ENCODE peak calls at places on chromosomes 1 and 21, in six cellular contexts. L is LHCN-M2, Y is M059J, F is stomach, D is NCI-H774, R is NCI-H1436. O is an unnamed sample.

GRCh38 chr1:232682248-232682647 is 52.3 kb upstream of the SIPA1L2 start:
- DNase-seq in L (no peak), F (peak), Y (peak), R (no peak), D (no peak), O (no peak)

GRCh38 chr1:198656500-198656932 is 17.7 kb downstream of the PTPRC start:
- DNase-seq in Y (peak), R (no peak), F (peak), D (no peak), L (no peak), O (peak)

GRCh38 chr1:20126041-20126805 is 6.9 kb upstream of the PLA2G2D start:
- DNase-seq in F (no peak), D (no peak), Y (no peak), R (no peak), L (no peak), O (peak)

GRCh38 chr1:94539496-94539895 is 2.1 kb downstream of the F3 start:
- DNase-seq in Y (peak), R (no peak), L (peak), F (no peak), D (no peak), O (peak)

GRCh38 chr21:45423968-45424853 is 19.2 kb downstream of the COL18A1 start:
- DNase-seq in L (no peak), D (no peak), R (no peak), Y (no peak), F (no peak), O (no peak)

GRCh38 chr1:178644308-178645120 is 80.5 kb upstream of the RALGPS2 start:
- DNase-seq in F (peak), L (peak), D (peak), Y (peak), R (no peak), O (peak)

GRCh38 chr1:159934136-159935039 is 9.1 kb upstream of the TAGLN2 start:
- DNase-seq in L (no peak), F (no peak), R (no peak), Y (no peak), D (no peak), O (no peak)

GRCh38 chr1:220271706-220272046 is 577 bp downstream of the RAB3GAP2 start:
- DNase-seq in R (no peak), L (peak), Y (peak), D (no peak), F (no peak), O (peak)

GRCh38 chr21:21730524-21730923 is 732.3 kb downstream of the NCAM2 start:
- DNase-seq in Y (peak), L (peak), R (no peak), F (no peak), D (no peak), O (no peak)

GRCh38 chr1:53681647-53682368 is 57.2 kb downstream of the GLIS1 start:
- DNase-seq in L (no peak), D (peak), R (peak), F (peak), Y (peak), O (no peak)

GRCh38 chr1:12480748-12481362 is 137.2 kb downstream of the DHRS3 start:
- DNase-seq in R (no peak), D (no peak), L (peak), Y (peak), F (no peak), O (peak)

GRCh38 chr1:56709269-56709880 is 64.3 kb downstream of the PRKAA2 start:
- DNase-seq in Y (peak), F (no peak), L (peak), R (peak), D (peak), O (peak)

GRCh38 chr1:220879509-220880366 is 495 bp downstream of the HLX start:
- DNase-seq in D (no peak), R (peak), F (peak), Y (peak), L (peak), O (peak)

GRCh38 chr1:51264470-51264869 is 28.4 kb downstream of the RNF11 start:
- DNase-seq in Y (peak), R (no peak), L (peak), F (no peak), D (no peak), O (peak)

GRCh38 chr21:45078877-45079281 is 4.5 kb downstream of the ADARB1 start:
- DNase-seq in F (peak), Y (peak), L (peak), R (no peak), D (no peak), O (no peak)

GRCh38 chr1:41875487-41875886 is 43.2 kb downstream of the HIVEP3 start:
- DNase-seq in Y (no peak), L (no peak), R (no peak), F (no peak), D (no peak), O (no peak)

GRCh38 chr1:13706058-13706457 is 6.1 kb downstream of the PRDM2 start:
- DNase-seq in D (no peak), R (no peak), Y (no peak), L (no peak), F (no peak), O (no peak)

GRCh38 chr1:179036844-179037465 is 11.3 kb downstream of the FAM20B start:
- DNase-seq in D (no peak), R (no peak), Y (peak), L (peak), F (no peak), O (peak)

GRCh38 chr1:160542303-160542945 is 19.4 kb upstream of the SLAMF6 start:
- DNase-seq in L (no peak), Y (no peak), D (no peak), F (peak), R (no peak), O (no peak)

GRCh38 chr1:8540971-8541370 is 223.1 kb downstream of the SLC45A1 start:
- DNase-seq in L (peak), F (no peak), Y (peak), D (no peak), R (no peak), O (no peak)

GRCh38 chr1:214838351-214838750 is 235.4 kb downstream of the CENPF start:
- DNase-seq in D (no peak), F (no peak), L (peak), R (no peak), Y (no peak), O (peak)

GRCh38 chr1:162926906-162927305 is 65.9 kb upstream of the CCDC190 start:
- DNase-seq in R (no peak), Y (no peak), F (no peak), D (no peak), L (no peak), O (no peak)